ENCODE peak calls at places on chromosomes 13 and 19, in ten cellular contexts. Z is heart right ventricle, V is HCT116, X is suprapubic skin, D is hepatocyte, T is foreskin keratinocyte, C is stomach, F is psoas muscle, A is sigmoid colon, W is left ventricle myocardium inferior. G is an unnamed sample.
A peak's percentile ranks its signal among the peaks of the same experiment; 100 is the strongest.

GRCh38 chr19:45011959-45012358 is 10.7 kb downstream of the RELB start:
- DNase-seq in Z (no peak), V (no peak), X (no peak), D (no peak), T (no peak), C (no peak), F (no peak), A (no peak), W (no peak), G (no peak)

GRCh38 chr13:114318624-114319023 is 4.3 kb downstream of the CHAMP1 start:
- DNase-seq in Z (no peak), V (no peak), X (no peak), D (no peak), T (no peak), C (no peak), F (no peak), A (no peak), W (no peak), G (no peak)

GRCh38 chr13:112506046-112506445 is 81.9 kb downstream of the TUBGCP3 start:
- DNase-seq in Z (no peak), V (no peak), X (no peak), D (no peak), T (no peak), C (no peak), F (no peak), A (no peak), W (no peak), G (no peak)

GRCh38 chr19:37997911-37998344 is 90.9 kb downstream of the SIPA1L3 start:
- DNase-seq in Z (no peak), V (peak; percentile 91), X (no peak), D (peak; percentile 58), T (peak; percentile 94), C (no peak), F (peak; percentile 25), A (no peak), W (no peak), G (peak; percentile 68)

GRCh38 chr13:111371211-111371610 is 50.8 kb downstream of the TEX29 start:
- DNase-seq in Z (no peak), V (no peak), X (no peak), D (peak; percentile 39), T (no peak), C (no peak), F (no peak), A (no peak), W (no peak), G (no peak)

GRCh38 chr13:44141213-44141724 is 232.4 kb upstream of the SERP2 start:
- DNase-seq in Z (no peak), V (no peak), X (no peak), D (no peak), T (peak; percentile 64), C (no peak), F (no peak), A (no peak), W (no peak), G (peak; percentile 44)

GRCh38 chr19:12162513-12162881 is 399 bp upstream of the ZNF136 start:
- DNase-seq in Z (no peak), V (no peak), X (no peak), D (no peak), T (no peak), C (no peak), F (no peak), A (no peak), W (no peak), G (no peak)

GRCh38 chr19:33302974-33303790 is 848 bp upstream of the CEBPA start:
- DNase-seq in Z (no peak), V (no peak), X (peak; percentile 76), D (peak; percentile 84), T (peak; percentile 66), C (peak; percentile 62), F (peak; percentile 68), A (peak; percentile 81), W (peak; percentile 57), G (peak; percentile 47)

GRCh38 chr19:35559281-35559659 is 4.2 kb downstream of the ATP4A start:
- DNase-seq in Z (no peak), V (no peak), X (no peak), D (no peak), T (no peak), C (no peak), F (no peak), A (no peak), W (no peak), G (no peak)

GRCh38 chr19:942133-942645 is 16.4 kb downstream of the ARID3A start:
- DNase-seq in Z (no peak), V (no peak), X (no peak), D (no peak), T (no peak), C (no peak), F (no peak), A (no peak), W (no peak), G (no peak)

GRCh38 chr13:113115363-113116205 is 7.0 kb upstream of the F10 start:
- DNase-seq in Z (no peak), V (no peak), X (peak; percentile 52), D (no peak), T (no peak), C (peak; percentile 16), F (no peak), A (peak; percentile 46), W (no peak), G (no peak)

GRCh38 chr13:51793570-51794273 is 10.2 kb downstream of the DHRS12 start:
- DNase-seq in Z (no peak), V (peak; percentile 55), X (peak; percentile 43), D (peak; percentile 62), T (peak; percentile 83), C (no peak), F (no peak), A (peak; percentile 45), W (no peak), G (peak; percentile 69)

GRCh38 chr13:50991624-50992610 is 82.3 kb downstream of the RNASEH2B start:
- DNase-seq in Z (no peak), V (no peak), X (no peak), D (no peak), T (no peak), C (no peak), F (no peak), A (no peak), W (no peak), G (no peak)

GRCh38 chr19:18002347-18002850 is 5.6 kb upstream of the ARRDC2 start:
- DNase-seq in Z (peak; percentile 42), V (no peak), X (no peak), D (no peak), T (no peak), C (no peak), F (peak; percentile 45), A (no peak), W (peak; percentile 50), G (no peak)
- H3K27ac ChIP-seq in Z (peak overlapping the region; percentile 89), V (peak overlapping the region; percentile 97), X (no peak overlapping the region), D (no peak overlapping the region), T (no peak overlapping the region), C (peak overlapping the region; percentile 93), F (no peak overlapping the region), A (peak overlapping the region; percentile 92), W (peak overlapping the region; percentile 94), G (peak overlapping the region; percentile 86)

GRCh38 chr13:110281736-110282135 is 25.2 kb downstream of the COL4A1 start:
- DNase-seq in Z (no peak), V (no peak), X (no peak), D (no peak), T (no peak), C (no peak), F (no peak), A (peak; percentile 69), W (no peak), G (no peak)
- H3K27ac ChIP-seq in Z (no peak overlapping the region), V (no peak overlapping the region), X (peak overlapping the region; percentile 33), D (no peak overlapping the region), T (no peak overlapping the region), C (peak overlapping the region; percentile 23), F (peak overlapping the region; percentile 6), A (peak overlapping the region; percentile 100), W (peak overlapping the region; percentile 57), G (no peak overlapping the region)

GRCh38 chr19:16349551-16350171 is 25.0 kb downstream of the KLF2 start:
- DNase-seq in Z (peak; percentile 74), V (no peak), X (no peak), D (no peak), T (no peak), C (no peak), F (no peak), A (no peak), W (no peak), G (no peak)

GRCh38 chr19:16351133-16351809 is 26.6 kb downstream of the KLF2 start:
- DNase-seq in Z (no peak), V (no peak), X (no peak), D (peak; percentile 2), T (no peak), C (no peak), F (no peak), A (no peak), W (no peak), G (no peak)

GRCh38 chr19:16343156-16343555 is 18.5 kb downstream of the KLF2 start:
- DNase-seq in Z (no peak), V (no peak), X (no peak), D (no peak), T (no peak), C (no peak), F (no peak), A (no peak), W (no peak), G (no peak)

GRCh38 chr19:16345457-16345856 is 20.8 kb downstream of the KLF2 start:
- DNase-seq in Z (no peak), V (no peak), X (no peak), D (no peak), T (no peak), C (no peak), F (no peak), A (no peak), W (no peak), G (no peak)

GRCh38 chr19:16347706-16348105 is 23.1 kb downstream of the KLF2 start:
- DNase-seq in Z (no peak), V (no peak), X (no peak), D (no peak), T (no peak), C (no peak), F (no peak), A (no peak), W (no peak), G (no peak)
- H3K27ac ChIP-seq in Z (peak overlapping the region; percentile 84), V (no peak overlapping the region), X (no peak overlapping the region), D (no peak overlapping the region), T (no peak overlapping the region), C (peak overlapping the region; percentile 48), F (peak overlapping the region; percentile 61), A (peak overlapping the region; percentile 8), W (peak overlapping the region; percentile 86), G (no peak overlapping the region)

DNA sequence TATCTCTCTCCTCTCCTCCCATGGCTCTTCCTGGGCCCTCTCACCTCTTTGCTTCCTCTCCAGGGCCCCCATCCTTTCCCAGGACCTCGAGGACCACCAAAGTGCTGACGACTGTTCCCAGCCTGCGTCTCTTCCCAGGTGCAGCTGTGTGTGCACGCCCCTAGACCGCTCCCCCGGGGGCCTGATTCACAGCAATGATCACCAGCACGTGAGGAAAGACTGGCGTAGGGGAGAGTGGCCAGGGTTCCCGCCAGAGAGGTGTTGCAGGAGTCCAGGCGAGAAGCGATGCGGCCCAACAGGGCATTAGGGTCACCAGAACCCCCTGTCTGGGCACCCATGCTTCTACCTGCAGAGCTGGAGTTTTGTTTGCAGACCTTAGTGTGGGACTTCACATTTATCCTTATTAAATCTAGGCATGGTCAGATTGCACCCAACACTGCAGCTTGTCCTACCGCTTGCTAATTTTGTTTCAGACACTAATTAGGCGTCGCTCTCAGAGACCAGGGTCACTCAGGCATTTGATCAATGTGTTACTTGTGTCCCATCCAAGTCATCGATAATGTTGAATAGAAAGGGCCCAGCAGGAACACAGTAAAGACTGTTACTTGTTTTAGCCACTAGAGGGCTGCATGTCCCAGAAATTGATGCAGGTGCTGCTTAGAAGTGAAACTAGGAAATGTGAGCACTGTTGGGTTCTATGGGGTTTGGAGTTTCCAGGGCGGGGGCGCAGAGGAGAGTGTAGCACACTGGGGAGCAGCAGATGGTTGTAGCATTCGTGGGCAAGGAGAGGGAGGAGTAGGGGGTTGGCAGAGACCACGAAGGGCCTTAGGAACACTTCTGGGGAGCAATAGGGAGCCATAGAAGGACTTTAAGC is 53.2 kb downstream of the CDADC1 start:
- DNase-seq in Z (peak; percentile 74), V (peak; percentile 42), X (peak; percentile 72), D (peak; percentile 74), T (peak; percentile 47), C (peak; percentile 41), F (peak; percentile 40), A (peak; percentile 81), W (no peak), G (peak; percentile 68)
- H3K27ac ChIP-seq in Z (peak overlapping the region; percentile 12), V (no peak overlapping the region), X (peak overlapping the region; percentile 13), D (no peak overlapping the region), T (no peak overlapping the region), C (peak overlapping the region; percentile 87), F (no peak overlapping the region), A (peak overlapping the region; percentile 89), W (peak overlapping the region; percentile 52), G (no peak overlapping the region)

G was measured in RWPE1.